ENCODE peak calls at places on chromosomes 11 and 22, in five cellular contexts. G, C, Y, Q and B are unnamed samples.

GRCh38 chr11:78244080-78244479 is 55.4 kb downstream of the USP35 start:
- DNase-seq in G (no peak), C (no peak), Y (peak), Q (no peak), B (peak)

GRCh38 chr11:100563541-100564280 is 123.4 kb upstream of the ARHGAP42 start:
- DNase-seq in G (no peak), C (no peak), Y (no peak), Q (no peak), B (no peak)

GRCh38 chr11:45919276-45919675 is 1.6 kb upstream of the PEX16 start:
- DNase-seq in G (no peak), C (no peak), Y (no peak), Q (no peak), B (no peak)

GRCh38 chr22:48331691-48332220 is 1495.9 kb downstream of the BRD1 start:
- DNase-seq in G (no peak), C (no peak), Y (no peak), Q (no peak), B (no peak)

GRCh38 chr22:48279465-48279765 is 1517.0 kb downstream of the TBC1D22A start:
- DNase-seq in G (no peak), C (no peak), Y (no peak), Q (no peak), B (no peak)

GRCh38 chr11:45410391-45411215 is 124.5 kb upstream of the SYT13 start:
- DNase-seq in G (no peak), C (no peak), Y (no peak), Q (no peak), B (no peak)

GRCh38 chr11:96134622-96135021 is 208.4 kb downstream of the MAML2 start:
- DNase-seq in G (no peak), C (no peak), Y (peak), Q (no peak), B (no peak)

GRCh38 chr11:2728663-2729332 is 29.0 kb upstream of the KCNQ1OT1 start:
- DNase-seq in G (peak), C (no peak), Y (no peak), Q (no peak), B (no peak)

GRCh38 chr11:16081756-16082531 is 274.4 kb downstream of the SOX6 start:
- DNase-seq in G (peak), C (no peak), Y (no peak), Q (no peak), B (no peak)

GRCh38 chr11:95175969-95176368 is 55.0 kb downstream of the SESN3 start:
- DNase-seq in G (no peak), C (no peak), Y (no peak), Q (no peak), B (no peak)

GRCh38 chr11:11444027-11444799 is 91.2 kb upstream of the CSNK2A3 start:
- DNase-seq in G (no peak), C (no peak), Y (peak), Q (no peak), B (no peak)

GRCh38 chr11:35282226-35282882 is 137.0 kb downstream of the SLC1A2 start:
- DNase-seq in G (no peak), C (no peak), Y (peak), Q (no peak), B (no peak)

GRCh38 chr22:42814215-42814614 is 42.9 kb downstream of the ARFGAP3 start:
- DNase-seq in G (no peak), C (peak), Y (peak), Q (no peak), B (no peak)

GRCh38 chr11:114296190-114296978 is at the start of gene NNMT:
- DNase-seq in G (no peak), C (peak), Y (peak), Q (no peak), B (peak)

GRCh38 chr11:44518968-44519550 is 46.4 kb upstream of the CD82 start:
- DNase-seq in G (no peak), C (no peak), Y (no peak), Q (no peak), B (no peak)